ENCODE peak calls at places on chromosomes 1 and 21, in seven cellular contexts. One of them, this sample, is unnamed.
A peak's percentile ranks its signal among the peaks of the same experiment; 100 is the strongest.

GRCh38 chr1:228463559-228464455 is 23.4 kb upstream of the RNF187 start:
- DNase-seq in heart left ventricle: no peak
- DNase-seq in GM12865: peak; percentile 82
- DNase-seq in DND-41: no peak
- DNase-seq in tibial nerve: no peak
- DNase-seq in GM20000: peak; percentile 52
- DNase-seq in suprapubic skin: no peak
- DNase-seq in this sample: peak; percentile 89

GRCh38 chr1:230985711-230986110 is 6.8 kb downstream of the ARV1 start:
- DNase-seq in heart left ventricle: no peak
- DNase-seq in GM12865: no peak
- DNase-seq in DND-41: no peak
- DNase-seq in tibial nerve: no peak
- DNase-seq in GM20000: no peak
- DNase-seq in suprapubic skin: no peak
- DNase-seq in this sample: no peak

GRCh38 chr1:41370756-41371420 is 9.7 kb downstream of the FOXO6 start:
- DNase-seq in heart left ventricle: no peak
- DNase-seq in GM12865: no peak
- DNase-seq in DND-41: no peak
- DNase-seq in tibial nerve: no peak
- DNase-seq in GM20000: no peak
- DNase-seq in suprapubic skin: no peak
- DNase-seq in this sample: no peak

GRCh38 chr1:186374313-186375151 is 521 bp downstream of the TPR start:
- DNase-seq in heart left ventricle: peak; percentile 35
- DNase-seq in GM12865: peak; percentile 74
- DNase-seq in DND-41: peak; percentile 27
- DNase-seq in tibial nerve: peak; percentile 30
- DNase-seq in GM20000: peak; percentile 43
- DNase-seq in suprapubic skin: no peak
- DNase-seq in this sample: peak; percentile 65

GRCh38 chr1:207152792-207153434 is 48.9 kb downstream of the C4BPA start:
- DNase-seq in heart left ventricle: no peak
- DNase-seq in GM12865: peak; percentile 3
- DNase-seq in DND-41: no peak
- DNase-seq in tibial nerve: no peak
- DNase-seq in GM20000: no peak
- DNase-seq in suprapubic skin: no peak
- DNase-seq in this sample: no peak

GRCh38 chr1:185373813-185374524 is 56.9 kb upstream of the IVNS1ABP start:
- DNase-seq in heart left ventricle: no peak
- DNase-seq in GM12865: no peak
- DNase-seq in DND-41: no peak
- DNase-seq in tibial nerve: no peak
- DNase-seq in GM20000: no peak
- DNase-seq in suprapubic skin: no peak
- DNase-seq in this sample: no peak

GRCh38 chr1:6783956-6784559 is 1.2 kb upstream of the CAMTA1 start:
- DNase-seq in heart left ventricle: no peak
- DNase-seq in GM12865: peak; percentile 26
- DNase-seq in DND-41: no peak
- DNase-seq in tibial nerve: no peak
- DNase-seq in GM20000: no peak
- DNase-seq in suprapubic skin: no peak
- DNase-seq in this sample: no peak

GRCh38 chr1:9542425-9542824 is 3.2 kb downstream of the SLC25A33 start:
- DNase-seq in heart left ventricle: peak; percentile 58
- DNase-seq in GM12865: no peak
- DNase-seq in DND-41: peak; percentile 35
- DNase-seq in tibial nerve: no peak
- DNase-seq in GM20000: no peak
- DNase-seq in suprapubic skin: no peak
- DNase-seq in this sample: no peak

GRCh38 chr1:36729716-36730510 is 247.2 kb upstream of the CSF3R start:
- DNase-seq in heart left ventricle: no peak
- DNase-seq in GM12865: no peak
- DNase-seq in DND-41: no peak
- DNase-seq in tibial nerve: no peak
- DNase-seq in GM20000: no peak
- DNase-seq in suprapubic skin: no peak
- DNase-seq in this sample: peak; percentile 20

GRCh38 chr21:14306143-14306907 is 76.6 kb downstream of the HSPA13 start:
- DNase-seq in heart left ventricle: no peak
- DNase-seq in GM12865: peak; percentile 8
- DNase-seq in DND-41: no peak
- DNase-seq in tibial nerve: no peak
- DNase-seq in GM20000: no peak
- DNase-seq in suprapubic skin: no peak
- DNase-seq in this sample: no peak

GRCh38 chr1:156682166-156682890 is 5.1 kb upstream of the NES start:
- DNase-seq in heart left ventricle: no peak
- DNase-seq in GM12865: no peak
- DNase-seq in DND-41: no peak
- DNase-seq in tibial nerve: no peak
- DNase-seq in GM20000: no peak
- DNase-seq in suprapubic skin: no peak
- DNase-seq in this sample: no peak
- TF ChIP-seq CTCF in heart left ventricle: no peak
- TF ChIP-seq CTCF in GM12865: no peak
- TF ChIP-seq CTCF in DND-41: no peak
- TF ChIP-seq CTCF in tibial nerve: no peak
- TF ChIP-seq CTCF in GM20000: no peak
- TF ChIP-seq CTCF in suprapubic skin: no peak
- TF ChIP-seq CTCF in this sample: no peak

GRCh38 chr21:36705679-36706481 is 7.0 kb downstream of the SIM2 start:
- DNase-seq in heart left ventricle: no peak
- DNase-seq in GM12865: no peak
- DNase-seq in DND-41: peak; percentile 71
- DNase-seq in tibial nerve: no peak
- DNase-seq in GM20000: no peak
- DNase-seq in suprapubic skin: no peak
- DNase-seq in this sample: no peak
- TF ChIP-seq CTCF in heart left ventricle: no peak
- TF ChIP-seq CTCF in GM12865: no peak
- TF ChIP-seq CTCF in DND-41: peak; percentile 36
- TF ChIP-seq CTCF in tibial nerve: no peak
- TF ChIP-seq CTCF in GM20000: no peak
- TF ChIP-seq CTCF in suprapubic skin: no peak
- TF ChIP-seq CTCF in this sample: peak; percentile 62

DNA sequence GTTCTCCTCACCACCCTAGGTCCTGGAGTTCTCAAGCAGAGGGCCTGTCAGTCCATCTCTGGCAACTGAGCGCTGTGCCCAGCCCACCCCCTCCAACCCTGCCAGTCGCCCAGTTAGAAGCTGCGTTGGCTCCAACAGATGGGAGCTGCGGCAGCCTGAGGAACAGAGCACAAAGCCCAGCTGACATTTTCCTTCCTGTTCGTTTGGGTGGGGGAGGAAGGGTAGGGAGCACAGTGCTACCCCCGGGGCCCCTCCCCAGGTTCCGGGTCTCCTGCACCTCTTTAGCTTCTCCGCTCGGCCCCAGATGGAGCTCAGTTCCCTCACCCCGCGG is 1.4 kb downstream of the LRRN2 start:
- DNase-seq in heart left ventricle: no peak
- DNase-seq in GM12865: no peak
- DNase-seq in DND-41: no peak
- DNase-seq in tibial nerve: no peak
- DNase-seq in GM20000: no peak
- DNase-seq in suprapubic skin: no peak
- DNase-seq in this sample: no peak
- TF ChIP-seq CTCF in heart left ventricle: no peak
- TF ChIP-seq CTCF in GM12865: no peak
- TF ChIP-seq CTCF in DND-41: no peak
- TF ChIP-seq CTCF in tibial nerve: no peak
- TF ChIP-seq CTCF in GM20000: no peak
- TF ChIP-seq CTCF in suprapubic skin: no peak
- TF ChIP-seq CTCF in this sample: no peak

DNA sequence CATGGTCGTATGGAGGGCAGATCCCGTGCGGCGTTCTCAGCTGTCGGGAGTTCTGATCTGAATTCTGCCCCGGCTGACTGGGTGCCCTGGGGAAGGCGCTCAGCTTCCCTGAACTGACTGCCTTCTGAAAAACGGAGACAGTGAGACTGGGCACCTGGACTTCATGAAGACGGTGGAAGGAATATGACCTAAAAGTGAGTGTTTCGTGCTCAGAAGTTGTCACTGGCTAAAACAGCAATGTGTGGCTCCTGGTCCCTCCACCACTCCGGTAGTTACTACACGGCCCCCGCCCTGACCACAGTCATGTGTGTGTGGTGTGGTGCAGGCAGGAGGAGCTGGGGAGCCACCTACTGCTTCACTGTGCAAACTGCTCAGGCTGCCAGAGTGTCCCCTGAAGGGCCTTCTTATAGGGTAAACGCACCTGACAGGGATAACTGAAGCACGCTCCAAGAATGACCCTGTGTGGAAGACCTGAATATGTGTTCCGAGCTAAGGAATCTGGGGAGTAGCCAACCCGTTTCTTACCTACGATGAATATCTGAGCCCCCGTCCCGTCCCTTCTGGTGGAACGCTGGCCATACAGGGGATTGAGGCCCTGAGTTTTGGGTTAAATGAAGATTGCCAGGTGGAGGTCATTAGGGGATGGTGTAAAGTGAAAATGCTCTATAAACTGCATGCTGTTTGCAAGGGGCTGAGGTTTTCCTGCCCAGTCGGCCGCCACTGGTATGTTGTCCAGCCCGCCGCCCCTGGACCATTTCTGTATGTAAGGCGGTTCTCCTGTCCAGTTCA is 640 bp upstream of the MYOM3 start:
- DNase-seq in heart left ventricle: peak; percentile 81
- DNase-seq in GM12865: peak; percentile 66
- DNase-seq in DND-41: peak; percentile 35
- DNase-seq in tibial nerve: peak; percentile 60
- DNase-seq in GM20000: peak; percentile 75
- DNase-seq in suprapubic skin: no peak
- DNase-seq in this sample: peak; percentile 86
- TF ChIP-seq CTCF in heart left ventricle: peak; percentile 36
- TF ChIP-seq CTCF in GM12865: peak; percentile 28
- TF ChIP-seq CTCF in DND-41: peak; percentile 44
- TF ChIP-seq CTCF in tibial nerve: peak; percentile 41
- TF ChIP-seq CTCF in GM20000: peak; percentile 12
- TF ChIP-seq CTCF in suprapubic skin: peak; percentile 44
- TF ChIP-seq CTCF in this sample: peak; percentile 58

GRCh38 chr1:68459091-68459490 is 9.3 kb upstream of the RPE65 start:
- DNase-seq in heart left ventricle: no peak
- DNase-seq in GM12865: no peak
- DNase-seq in DND-41: no peak
- DNase-seq in tibial nerve: no peak
- DNase-seq in GM20000: no peak
- DNase-seq in suprapubic skin: no peak
- DNase-seq in this sample: no peak

GRCh38 chr1:68449901-68450300 is at the start of gene RPE65:
- DNase-seq in heart left ventricle: no peak
- DNase-seq in GM12865: no peak
- DNase-seq in DND-41: no peak
- DNase-seq in tibial nerve: no peak
- DNase-seq in GM20000: no peak
- DNase-seq in suprapubic skin: no peak
- DNase-seq in this sample: no peak

GRCh38 chr1:68456207-68456606 is 6.5 kb upstream of the RPE65 start:
- DNase-seq in heart left ventricle: no peak
- DNase-seq in GM12865: no peak
- DNase-seq in DND-41: no peak
- DNase-seq in tibial nerve: no peak
- DNase-seq in GM20000: no peak
- DNase-seq in suprapubic skin: no peak
- DNase-seq in this sample: no peak

GRCh38 chr1:68453060-68453665 is 3.4 kb upstream of the RPE65 start:
- DNase-seq in heart left ventricle: no peak
- DNase-seq in GM12865: no peak
- DNase-seq in DND-41: no peak
- DNase-seq in tibial nerve: no peak
- DNase-seq in GM20000: no peak
- DNase-seq in suprapubic skin: no peak
- DNase-seq in this sample: no peak

DNA sequence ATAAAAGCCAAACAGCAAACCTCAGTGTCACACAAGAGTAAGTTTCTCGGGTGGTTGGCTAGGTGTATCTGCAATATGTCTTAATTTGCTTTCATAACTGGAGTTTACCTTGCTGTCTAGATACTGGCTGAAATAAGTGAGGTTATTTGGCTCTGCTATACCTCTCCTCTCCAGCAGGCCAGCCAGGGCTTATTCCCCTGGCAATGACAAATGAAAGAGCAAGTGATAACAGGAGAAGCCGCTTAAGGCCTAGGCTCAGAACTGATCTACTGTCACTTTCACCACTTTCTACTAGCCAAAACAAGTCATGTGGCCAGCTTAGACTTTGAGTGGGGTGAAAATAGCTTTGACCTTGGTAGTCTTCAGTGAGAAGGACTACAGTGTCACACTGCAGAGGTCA is 4.8 kb upstream of the RPE65 start:
- DNase-seq in heart left ventricle: no peak
- DNase-seq in GM12865: peak; percentile 22
- DNase-seq in DND-41: no peak
- DNase-seq in tibial nerve: no peak
- DNase-seq in GM20000: no peak
- DNase-seq in suprapubic skin: no peak
- DNase-seq in this sample: no peak
- TF ChIP-seq CTCF in heart left ventricle: peak; percentile 10
- TF ChIP-seq CTCF in GM12865: peak; percentile 16
- TF ChIP-seq CTCF in DND-41: no peak
- TF ChIP-seq CTCF in tibial nerve: no peak
- TF ChIP-seq CTCF in GM20000: no peak
- TF ChIP-seq CTCF in suprapubic skin: no peak
- TF ChIP-seq CTCF in this sample: no peak

DNA sequence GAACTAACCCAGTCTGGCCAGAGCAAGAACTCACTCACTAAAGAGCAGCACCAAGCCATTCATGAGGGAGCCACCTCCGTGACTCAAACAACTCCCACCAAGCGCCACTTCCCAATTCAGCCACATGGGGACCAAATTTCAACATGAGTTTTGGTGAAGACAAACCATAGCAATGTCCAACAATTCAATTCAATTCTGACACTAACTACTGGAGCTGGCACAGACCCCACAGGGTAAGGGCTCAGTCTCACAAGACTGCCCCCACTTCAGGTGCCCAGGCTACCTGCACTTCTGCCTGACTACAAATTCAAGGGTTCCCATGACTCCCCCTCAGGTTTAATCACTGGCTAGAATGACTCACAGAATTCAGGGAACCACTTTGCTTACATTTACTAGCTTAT is 48.8 kb upstream of the RAP1A start:
- DNase-seq in heart left ventricle: no peak
- DNase-seq in GM12865: peak; percentile 65
- DNase-seq in DND-41: peak; percentile 19
- DNase-seq in tibial nerve: no peak
- DNase-seq in GM20000: peak; percentile 30
- DNase-seq in suprapubic skin: no peak
- DNase-seq in this sample: peak; percentile 71
- TF ChIP-seq CTCF in heart left ventricle: peak; percentile 20
- TF ChIP-seq CTCF in GM12865: peak; percentile 48
- TF ChIP-seq CTCF in DND-41: peak; percentile 52
- TF ChIP-seq CTCF in tibial nerve: no peak
- TF ChIP-seq CTCF in GM20000: no peak
- TF ChIP-seq CTCF in suprapubic skin: peak; percentile 25
- TF ChIP-seq CTCF in this sample: peak; percentile 35